ENCODE peak calls at places on chromosomes 7 and 10, in ten cellular contexts. C is psoas muscle, F is HCT116, U is HL-60, X is RWPE2, G is endothelial cell of umbilical vein, D is brain microvascular endothelial cell, A is IMR-90, S is stomach, L is body of pancreas. M is an unnamed sample. For H3K27me3, the result is how much of the 10 kb centered on the place peaks cover.

GRCh38 chr7:33654641-33655040 is 250.7 kb upstream of the BMPER start:
- DNase-seq in C (no peak), G (no peak), X (no peak), U (no peak), L (no peak), D (no peak), A (no peak), F (no peak), S (no peak), M (no peak)

GRCh38 chr7:19020062-19020461 is 97.4 kb downstream of the TWIST1 start:
- DNase-seq in A (no peak), G (no peak), L (no peak), X (no peak), F (no peak), U (no peak), C (no peak), S (no peak), D (no peak), M (peak)

GRCh38 chr10:61024801-61025201 is 80.8 kb upstream of the RHOBTB1 start:
- DNase-seq in D (peak), F (no peak), G (no peak), X (no peak), U (no peak), S (no peak), L (peak), A (peak), C (no peak), M (no peak)

GRCh38 chr10:128420623-128421022 is 294.4 kb upstream of the MKI67 start:
- DNase-seq in S (no peak), U (no peak), L (peak), D (no peak), A (no peak), C (no peak), G (no peak), F (no peak), X (no peak), M (no peak)

GRCh38 chr10:13354783-13355182 is 6.7 kb upstream of the SEPHS1 start:
- DNase-seq in D (no peak), F (no peak), S (no peak), C (no peak), L (no peak), X (no peak), A (no peak), U (no peak), G (no peak), M (no peak)

GRCh38 chr10:71707240-71707789 is 12.3 kb downstream of the C10orf105 start:
- DNase-seq in A (no peak), L (no peak), X (no peak), D (no peak), C (no peak), F (no peak), G (no peak), S (no peak), U (no peak), M (no peak)

GRCh38 chr7:101987494-101987893 is 170.1 kb downstream of the CUX1 start:
- DNase-seq in A (no peak), D (no peak), G (no peak), X (no peak), S (no peak), C (no peak), F (no peak), U (no peak), L (no peak), M (no peak)

GRCh38 chr7:1843271-1843861 is 173.3 kb downstream of the ELFN1 start:
- DNase-seq in D (no peak), G (no peak), L (peak), X (peak), F (no peak), S (no peak), U (no peak), A (peak), C (peak), M (no peak)

GRCh38 chr7:141534757-141535737 is 16.2 kb upstream of the AGK start:
- DNase-seq in L (no peak), C (no peak), A (no peak), U (no peak), X (no peak), S (no peak), F (no peak), D (no peak), G (no peak), M (no peak)

GRCh38 chr10:119834188-119834587 is 38.5 kb downstream of the MCMBP start:
- DNase-seq in A (no peak), D (peak), S (no peak), X (no peak), L (no peak), C (no peak), U (no peak), F (no peak), G (no peak), M (no peak)

GRCh38 chr10:78053201-78053868 is 19.7 kb downstream of the RPS24 start:
- DNase-seq in U (no peak), G (no peak), F (no peak), D (peak), C (no peak), X (no peak), S (no peak), A (peak), L (no peak), M (no peak)

GRCh38 chr7:91182819-91183405 is 81.3 kb upstream of the FZD1 start:
- DNase-seq in L (no peak), A (peak), S (no peak), D (peak), X (no peak), F (no peak), C (no peak), G (peak), U (no peak), M (peak)

GRCh38 chr7:38318803-38319416 is 45.5 kb upstream of the TARP start:
- DNase-seq in A (peak), C (no peak), S (no peak), L (peak), X (no peak), G (peak), D (peak), F (peak), U (peak), M (peak)

GRCh38 chr7:45089314-45089891 is 634 bp upstream of the NACAD start:
- DNase-seq in G (peak), X (no peak), U (no peak), A (peak), L (peak), D (peak), S (peak), F (no peak), C (peak), M (peak)

GRCh38 chr7:3194501-3195141 is 106.4 kb upstream of the SDK1 start:
- DNase-seq in L (peak), U (no peak), G (peak), C (no peak), A (peak), X (no peak), F (no peak), S (no peak), D (peak), M (peak)

GRCh38 chr7:90726120-90726519 is 130.0 kb downstream of the CDK14 start:
- DNase-seq in A (peak), L (no peak), F (no peak), X (no peak), U (no peak), G (no peak), D (no peak), C (no peak), S (no peak), M (no peak)

GRCh38 chr7:33666526-33666925 is 238.8 kb upstream of the BMPER start:
- DNase-seq in U (no peak), C (no peak), X (no peak), A (peak), F (no peak), L (no peak), G (no peak), S (no peak), D (no peak), M (peak)

GRCh38 chr7:240887-241421 is 48.6 kb downstream of the FAM20C start:
- DNase-seq in C (no peak), G (peak), F (no peak), D (no peak), X (no peak), L (no peak), S (no peak), A (no peak), U (no peak), M (peak)

GRCh38 chr7:124566576-124566975 is 199.0 kb downstream of the GPR37 start:
- DNase-seq in L (peak), C (no peak), S (no peak), U (no peak), X (peak), A (peak), G (no peak), F (no peak), D (peak), M (peak)

GRCh38 chr10:3477683-3478082 is 305.1 kb upstream of the PITRM1 start:
- DNase-seq in U (no peak), D (peak), S (no peak), C (no peak), G (peak), L (no peak), A (peak), F (no peak), X (no peak), M (peak)

GRCh38 chr10:97207756-97208346 is 22.1 kb upstream of the SLIT1 start:
- DNase-seq in G (no peak), C (no peak), L (no peak), S (no peak), X (no peak), D (no peak), U (no peak), F (no peak), A (no peak), M (no peak)

GRCh38 chr10:29370612-29371092 is 81.8 kb downstream of the LYZL1 start:
- DNase-seq in A (no peak), L (no peak), F (no peak), C (no peak), D (no peak), S (no peak), G (no peak), U (no peak), X (no peak), M (peak)

GRCh38 chr7:341841-342638 is 52.1 kb downstream of the FOXL3 start:
- DNase-seq in X (no peak), C (peak), G (no peak), U (no peak), F (no peak), A (no peak), D (no peak), S (peak), L (peak), M (no peak)

GRCh38 chr7:140349172-140349771 is 49.1 kb downstream of the SLC37A3 start:
- DNase-seq in U (no peak), X (no peak), F (no peak), S (no peak), C (no peak), G (peak), A (peak), D (peak), L (no peak), M (no peak)

GRCh38 chr10:71748671-71749191 is 24.6 kb downstream of the VSIR start:
- DNase-seq in X (no peak), C (peak), F (no peak), U (peak), D (no peak), G (peak), L (peak), A (no peak), S (peak), M (no peak)

GRCh38 chr7:87934699-87935372 is 785 bp downstream of the ADAM22 start:
- DNase-seq in F (no peak), D (no peak), S (no peak), C (peak), U (no peak), G (peak), X (no peak), A (no peak), L (no peak), M (peak)

GRCh38 chr10:77865585-77866324 is 60.8 kb downstream of the DLG5 start:
- DNase-seq in D (no peak), L (no peak), F (no peak), S (peak), U (no peak), C (no peak), X (no peak), A (no peak), G (no peak), M (no peak)

GRCh38 chr7:116999316-116999715 is 46.0 kb downstream of the ST7 start:
- DNase-seq in S (no peak), U (no peak), C (no peak), X (no peak), G (no peak), L (no peak), F (no peak), D (peak), A (peak), M (no peak)

GRCh38 chr7:28958235-28958945 is at the start of gene TRIL:
- DNase-seq in A (peak), C (peak), S (peak), X (no peak), F (no peak), L (peak), G (peak), U (no peak), D (peak), M (no peak)

GRCh38 chr10:109780997-109781396 is 142.3 kb downstream of the XPNPEP1 start:
- DNase-seq in X (no peak), U (no peak), A (no peak), C (no peak), L (no peak), F (no peak), S (no peak), D (no peak), G (no peak), M (no peak)

GRCh38 chr7:69645683-69646082 is 47.4 kb downstream of the AUTS2 start:
- DNase-seq in A (no peak), C (no peak), X (no peak), F (no peak), G (no peak), L (no peak), D (no peak), U (no peak), S (no peak), M (no peak)

GRCh38 chr7:138024334-138024691 is 22.4 kb upstream of the CREB3L2 start:
- DNase-seq in L (no peak), S (no peak), D (no peak), A (no peak), C (no peak), F (no peak), U (no peak), X (no peak), G (no peak), M (no peak)

GRCh38 chr10:44012921-44013320 is 364.2 kb upstream of the ZNF32 start:
- DNase-seq in G (no peak), X (no peak), S (no peak), U (no peak), L (no peak), F (no peak), A (no peak), D (no peak), C (no peak), M (no peak)

GRCh38 chr10:24207781-24208611 is 942 bp upstream of the KIAA1217 start:
- DNase-seq in G (peak), F (no peak), A (no peak), D (no peak), U (no peak), X (no peak), S (peak), L (peak), C (no peak), M (peak)

GRCh38 chr10:80596391-80597257 is 58.9 kb downstream of the SH2D4B start:
- DNase-seq in C (no peak), F (peak), A (peak), G (peak), S (peak), U (peak), L (peak), X (no peak), D (peak), M (no peak)

GRCh38 chr7:9124320-9124719 is 690.9 kb downstream of the NXPH1 start:
- DNase-seq in L (no peak), G (no peak), S (no peak), D (no peak), A (no peak), F (no peak), C (no peak), X (no peak), U (no peak), M (no peak)

GRCh38 chr10:11107953-11108352 is 90.3 kb downstream of the CELF2 start:
- DNase-seq in G (no peak), A (no peak), S (no peak), D (no peak), X (no peak), C (no peak), U (no peak), L (no peak), F (no peak), M (no peak)

GRCh38 chr10:33136781-33137180 is 178.8 kb upstream of the ITGB1 start:
- DNase-seq in A (peak), L (no peak), F (peak), G (no peak), S (no peak), X (no peak), D (no peak), C (no peak), U (no peak), M (peak)

GRCh38 chr10:15121707-15122106 is 24.6 kb downstream of the RPP38 start:
- DNase-seq in S (no peak), G (no peak), U (no peak), A (peak), X (no peak), F (no peak), D (no peak), L (no peak), C (no peak), M (no peak)

GRCh38 chr10:90969947-90970673 is 49.2 kb upstream of the ANKRD1 start:
- DNase-seq in L (no peak), G (no peak), S (no peak), C (no peak), D (peak), U (no peak), F (no peak), A (peak), X (no peak), M (peak)
- TF ChIP-seq CTCF in L (no peak), G (no peak), S (no peak), C (peak), D (no peak), U (no peak), F (no peak), A (no peak), X (no peak), M (peak)

DNA sequence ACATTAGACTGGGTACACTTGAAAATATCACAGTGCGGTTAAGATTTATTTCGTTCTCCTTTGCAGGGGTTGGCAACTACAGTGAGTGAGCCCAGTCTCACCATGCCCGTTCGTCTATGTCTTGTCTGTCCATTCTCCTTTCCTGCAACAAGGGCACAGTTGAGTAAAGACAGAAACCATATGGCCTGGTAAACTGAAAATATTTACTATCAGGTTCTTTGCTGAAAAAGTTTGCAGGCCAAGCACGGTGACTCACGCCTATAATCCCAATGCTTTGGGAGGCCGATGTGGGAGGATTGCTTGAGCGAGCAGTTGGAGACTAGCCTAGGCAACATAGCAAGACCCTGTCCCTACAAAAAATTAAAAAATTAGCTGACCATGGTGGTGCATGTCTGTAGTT is 11.4 kb upstream of the KCTD7 start:
- DNase-seq in G (no peak), F (no peak), A (peak), U (no peak), X (no peak), L (no peak), D (no peak), C (no peak), S (no peak), M (no peak)
- H3K27ac ChIP-seq in G (no peak), F (no peak), A (no peak), U (no peak), X (no peak), L (no peak), D (no peak), C (no peak), S (peak), M (no peak)

DNA sequence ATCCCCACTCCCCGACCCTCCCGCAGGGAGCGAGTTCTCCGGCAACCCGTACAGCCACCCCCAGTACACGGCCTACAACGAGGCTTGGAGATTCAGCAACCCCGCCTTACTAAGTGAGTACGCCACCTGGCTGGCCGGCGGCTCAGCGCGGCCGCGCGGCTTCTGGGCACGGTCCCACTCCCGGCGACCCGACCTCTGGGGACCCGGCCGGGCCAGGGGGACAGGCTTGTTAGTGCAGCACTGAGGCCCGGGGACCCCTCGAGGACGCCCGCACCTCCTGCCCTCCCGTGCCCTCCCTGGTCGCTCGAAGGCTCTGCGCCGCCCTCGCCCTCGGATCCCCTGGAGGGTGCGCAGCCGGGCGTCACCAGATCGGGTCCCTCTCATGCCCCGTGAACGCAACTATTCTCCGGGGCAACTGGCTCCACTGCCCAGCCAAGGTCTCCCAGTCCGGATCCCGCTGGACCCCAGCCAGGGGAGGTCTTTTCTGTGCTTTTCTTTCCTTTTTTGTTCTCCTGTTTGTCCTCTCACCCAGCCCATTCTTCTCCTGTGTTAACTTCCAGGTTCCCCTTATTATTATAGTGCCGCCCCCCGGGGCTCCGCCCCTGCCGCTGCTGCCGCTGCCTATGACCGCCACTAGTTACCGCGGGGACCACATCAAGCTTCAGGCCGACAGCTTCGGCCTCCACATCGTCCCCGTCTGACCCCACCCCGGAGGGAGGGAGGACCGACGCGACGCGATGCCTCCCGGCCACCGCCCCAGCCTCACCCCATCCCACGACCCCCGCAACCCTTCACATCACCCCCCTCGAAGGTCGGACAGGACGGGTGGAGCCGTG is 81.8 kb downstream of the PAX2 start:
- DNase-seq in D (no peak), S (peak), U (peak), C (no peak), A (no peak), L (peak), X (no peak), G (no peak), F (peak), M (no peak)
- H3K27me3 ChIP-seq in D (half or more), S (half or more), U (under half), C (under half), A (half or more), L (under half), X (half or more), G (half or more), F (under half), M (half or more)

GRCh38 chr7:120837599-120837998 is 20.3 kb downstream of the TSPAN12 start:
- DNase-seq in A (no peak), G (no peak), L (no peak), U (no peak), D (no peak), C (no peak), F (no peak), X (no peak), S (no peak), M (no peak)
- TF ChIP-seq CTCF in A (no peak), G (no peak), L (no peak), U (no peak), D (no peak), C (no peak), F (no peak), X (no peak), S (no peak), M (no peak)

GRCh38 chr7:35676211-35676610 is 18.7 kb downstream of the HERPUD2 start:
- DNase-seq in A (no peak), D (no peak), U (no peak), G (no peak), C (no peak), L (no peak), F (no peak), S (no peak), X (no peak), M (no peak)

DNA sequence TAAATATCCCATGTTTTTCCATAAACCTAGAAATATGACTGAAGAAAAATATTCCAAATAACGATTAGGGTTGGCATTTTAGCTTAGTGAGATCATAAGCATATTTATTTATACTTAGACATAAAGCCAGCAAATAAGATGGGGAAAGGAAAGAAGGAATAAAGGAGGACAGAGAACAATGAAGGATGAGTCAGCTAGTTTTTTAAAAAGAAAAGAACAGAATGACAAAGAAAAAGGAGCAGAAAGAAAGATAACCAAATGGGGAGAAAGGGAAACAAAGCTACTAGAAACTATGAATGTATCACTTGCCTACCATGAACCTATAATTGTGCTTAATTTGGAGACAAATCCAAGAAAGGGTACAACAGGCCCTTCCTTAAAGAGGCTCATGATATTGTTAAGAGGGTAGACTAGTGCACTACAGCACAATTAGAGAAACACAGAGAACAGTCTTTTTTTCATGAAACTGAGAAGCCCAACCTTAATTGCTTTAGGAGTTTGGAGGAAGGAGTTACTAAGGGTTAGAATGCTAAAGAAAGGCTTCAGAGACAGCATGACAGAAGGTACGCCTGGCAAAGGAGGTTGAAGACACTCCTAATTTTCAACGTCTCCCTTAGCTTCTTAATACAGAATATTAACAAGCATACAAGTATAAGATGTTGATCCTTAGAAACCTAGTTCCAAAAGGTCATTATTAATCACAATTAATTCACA is 23.9 kb downstream of the HERPUD2 start:
- DNase-seq in F (no peak), S (no peak), C (no peak), L (no peak), X (no peak), G (peak), D (no peak), U (no peak), A (no peak), M (no peak)
- H3K27ac ChIP-seq in F (no peak), S (no peak), C (no peak), L (no peak), X (no peak), G (no peak), D (no peak), U (no peak), A (no peak), M (no peak)